ENCODE peak calls at places on chromosomes 5 and 9, in six cellular contexts. B is effector memory CD8-positive, alpha-beta T cell; M is adrenal gland; V is cardiac muscle cell; R is lower lobe of right lung; X is HCT116. H is an unnamed sample.
A peak's percentile ranks its signal among the peaks of the same experiment; 100 is the strongest.

GRCh38 chr5:143401846-143402463 is 1.5 kb downstream of the NR3C1 start:
- DNase-seq in B (no peak), R (no peak), V (no peak), X (no peak), M (no peak), H (no peak)

GRCh38 chr5:56900858-56901578 is 8.4 kb upstream of the SETD9 start:
- DNase-seq in B (peak; percentile 45), X (peak; percentile 19), M (peak; percentile 44), V (peak; percentile 48), R (no peak), H (no peak)

GRCh38 chr5:8340739-8341344 is 471.9 kb downstream of the MTRR start:
- DNase-seq in M (peak; percentile 8), X (no peak), R (no peak), V (peak; percentile 26), B (no peak), H (no peak)

GRCh38 chr5:157511656-157512644 is 51.9 kb downstream of the NIPAL4 start:
- DNase-seq in R (peak; percentile 78), V (no peak), M (peak; percentile 97), X (peak; percentile 66), B (no peak), H (peak; percentile 97)

GRCh38 chr9:109451311-109452025 is 46.6 kb downstream of the PTPN3 start:
- DNase-seq in R (no peak), V (no peak), X (no peak), B (no peak), M (peak; percentile 15), H (no peak)

GRCh38 chr5:41722359-41722950 is 147.8 kb downstream of the OXCT1 start:
- DNase-seq in V (peak; percentile 2), B (no peak), X (no peak), R (no peak), M (no peak), H (no peak)

GRCh38 chr5:54845567-54845941 is 139.8 kb downstream of the ESM1 start:
- DNase-seq in R (no peak), V (no peak), B (no peak), M (no peak), X (no peak), H (no peak)

GRCh38 chr5:89043676-89044075 is 160.7 kb upstream of the MEF2C start:
- DNase-seq in R (no peak), B (no peak), M (no peak), V (no peak), X (no peak), H (no peak)

GRCh38 chr5:64744914-64745313 is 23.6 kb downstream of the SREK1IP1 start:
- DNase-seq in X (no peak), B (no peak), V (no peak), R (no peak), M (no peak), H (no peak)

GRCh38 chr9:133089271-133089671 is 27.5 kb downstream of the CEL start:
- DNase-seq in M (no peak), B (no peak), R (no peak), X (no peak), V (peak; percentile 14), H (no peak)

GRCh38 chr5:537621-538071 is 13.4 kb upstream of the SLC9A3 start:
- DNase-seq in M (no peak), V (no peak), B (no peak), R (peak; percentile 41), X (no peak), H (peak; percentile 53)

GRCh38 chr5:59390074-59390659 is 503.4 kb downstream of the PDE4D start:
- DNase-seq in X (no peak), B (no peak), R (no peak), M (peak; percentile 29), V (peak; percentile 66), H (no peak)

GRCh38 chr5:149559712-149560111 is 8.5 kb upstream of the CSNK1A1 start:
- DNase-seq in B (no peak), R (no peak), M (no peak), X (no peak), V (no peak), H (no peak)

GRCh38 chr9:91047993-91048607 is 246.5 kb downstream of the SYK start:
- DNase-seq in X (no peak), R (no peak), B (no peak), V (no peak), M (no peak), H (no peak)

GRCh38 chr5:16819522-16820167 is 116.4 kb downstream of the MYO10 start:
- DNase-seq in V (no peak), M (no peak), X (no peak), B (no peak), R (no peak), H (no peak)

GRCh38 chr5:179805529-179806249 is 977 bp downstream of the MGAT4B start:
- DNase-seq in M (peak; percentile 53), B (no peak), X (no peak), R (peak; percentile 72), V (peak; percentile 61), H (peak; percentile 89)

GRCh38 chr5:134445841-134446818 is 34.4 kb upstream of the CDKN2AIPNL start:
- DNase-seq in B (no peak), X (no peak), V (no peak), M (no peak), R (no peak), H (no peak)

GRCh38 chr5:78778538-78778937 is 130.0 kb upstream of the LHFPL2 start:
- DNase-seq in V (no peak), R (no peak), X (no peak), M (no peak), B (no peak), H (no peak)

GRCh38 chr5:78597068-78597857 is 51.3 kb downstream of the LHFPL2 start:
- DNase-seq in V (no peak), R (no peak), M (no peak), X (no peak), B (no peak), H (no peak)

GRCh38 chr9:137305788-137306545 is 3.9 kb upstream of the NRARP start:
- DNase-seq in X (no peak), M (no peak), R (no peak), V (peak; percentile 0), B (no peak), H (peak; percentile 75)

GRCh38 chr9:5482194-5482593 is 28.1 kb upstream of the PDCD1LG2 start:
- DNase-seq in M (no peak), B (no peak), X (no peak), V (no peak), R (no peak), H (no peak)

GRCh38 chr9:35500130-35500748 is 10.3 kb downstream of the RUSC2 start:
- DNase-seq in X (no peak), M (no peak), R (no peak), B (no peak), V (no peak), H (no peak)

GRCh38 chr9:93601666-93602065 is 25.3 kb downstream of the PHF2 start:
- DNase-seq in V (no peak), R (no peak), B (no peak), M (no peak), X (no peak), H (no peak)

GRCh38 chr9:112846528-112847488 is 43.9 kb downstream of the SLC46A2 start:
- DNase-seq in B (no peak), M (no peak), R (no peak), X (no peak), V (no peak), H (no peak)

GRCh38 chr5:5534333-5534732 is 111.9 kb downstream of the ICE1 start:
- DNase-seq in B (no peak), V (no peak), M (no peak), R (no peak), X (no peak), H (no peak)

GRCh38 chr9:114400772-114401171 is 13.0 kb upstream of the AKNA start:
- DNase-seq in R (no peak), V (no peak), B (no peak), M (no peak), X (no peak), H (no peak)

H was measured in kidney.